ENCODE peak calls at places on chromosomes 7 and 10, in ten cellular contexts. J is GM04503; I is EH; Y is stimulated activated CD4-positive, alpha-beta T cell treated with anti-CD3 and anti-CD28 coated beads, Interleukin-12 subunit alpha, Interleukin-12 subunit beta, amount 100 ng/mL, for 24 hours; L is GM10248; E is NCI-H2029 treated with DMSO at 0.1 percent for 48 hours; P is epithelial cell of esophagus; C is T-helper 2 cell; B is K562; G is DMS153. K is an unnamed sample.
A peak's percentile ranks its signal among the peaks of the same experiment; 100 is the strongest.

GRCh38 chr7:133822816-133823552 is 304.2 kb upstream of the LRGUK start:
- DNase-seq in J (no peak), I (no peak), Y (no peak), L (no peak), E (no peak), P (no peak), C (no peak), B (no peak), G (no peak), K (no peak)

GRCh38 chr10:110772454-110773025 is 99.2 kb upstream of the PDCD4 start:
- DNase-seq in J (no peak), I (no peak), Y (no peak), L (no peak), E (no peak), P (peak; percentile 56), C (no peak), B (no peak), G (no peak), K (no peak)

GRCh38 chr7:73932364-73932763 is 71.4 kb downstream of the TMEM270 start:
- DNase-seq in J (no peak), I (no peak), Y (no peak), L (no peak), E (no peak), P (no peak), C (no peak), B (no peak), G (no peak), K (no peak)

GRCh38 chr7:157495594-157495993 is 158.8 kb downstream of the DNAJB6 start:
- DNase-seq in J (no peak), I (no peak), Y (no peak), L (peak; percentile 75), E (no peak), P (no peak), C (no peak), B (no peak), G (no peak), K (no peak)

GRCh38 chr10:13673165-13673564 is 86.4 kb downstream of the PRPF18 start:
- DNase-seq in J (no peak), I (no peak), Y (no peak), L (no peak), E (no peak), P (no peak), C (no peak), B (no peak), G (no peak), K (peak; percentile 37)

GRCh38 chr10:132840698-132841097 is 54.8 kb upstream of the NKX6-2 start:
- DNase-seq in J (no peak), I (no peak), Y (no peak), L (no peak), E (no peak), P (no peak), C (no peak), B (no peak), G (no peak), K (no peak)

GRCh38 chr10:77637474-77637985 is at the start of gene KCNMA1:
- DNase-seq in J (no peak), I (peak; percentile 64), Y (no peak), L (no peak), E (no peak), P (peak; percentile 37), C (no peak), B (no peak), G (no peak), K (no peak)

GRCh38 chr7:131688738-131689661 is 132.6 kb upstream of the PODXL start:
- DNase-seq in J (no peak), I (peak; percentile 72), Y (peak; percentile 59), L (peak; percentile 87), E (peak; percentile 10), P (peak; percentile 56), C (peak; percentile 35), B (peak; percentile 83), G (peak; percentile 35), K (peak; percentile 87)

GRCh38 chr10:99522511-99523250 is 10.1 kb upstream of the NKX2-3 start:
- DNase-seq in J (no peak), I (no peak), Y (no peak), L (no peak), E (no peak), P (no peak), C (no peak), B (no peak), G (no peak), K (no peak)

GRCh38 chr7:144057954-144058353 is 9.2 kb downstream of the OR2A5 start:
- DNase-seq in J (no peak), I (peak; percentile 24), Y (no peak), L (no peak), E (no peak), P (no peak), C (no peak), B (peak; percentile 26), G (no peak), K (no peak)

GRCh38 chr10:60863796-60864195 is 80.2 kb downstream of the RHOBTB1 start:
- DNase-seq in J (no peak), I (no peak), Y (no peak), L (no peak), E (no peak), P (no peak), C (no peak), B (no peak), G (no peak), K (no peak)

GRCh38 chr7:37420931-37421330 is 27.7 kb downstream of the ELMO1 start:
- DNase-seq in J (no peak), I (no peak), Y (no peak), L (no peak), E (no peak), P (no peak), C (no peak), B (no peak), G (no peak), K (no peak)

GRCh38 chr10:7130191-7130911 is 280.5 kb downstream of the SFMBT2 start:
- DNase-seq in J (no peak), I (no peak), Y (no peak), L (no peak), E (no peak), P (no peak), C (no peak), B (peak; percentile 23), G (no peak), K (no peak)

GRCh38 chr10:131946321-131946751 is 35.4 kb downstream of the BNIP3 start:
- DNase-seq in J (peak; percentile 17), I (peak; percentile 93), Y (no peak), L (no peak), E (no peak), P (peak; percentile 73), C (no peak), B (no peak), G (no peak), K (no peak)

GRCh38 chr7:38229386-38229785 is 44.0 kb downstream of the TARP start:
- DNase-seq in J (peak; percentile 22), I (peak; percentile 57), Y (no peak), L (no peak), E (no peak), P (peak; percentile 4), C (no peak), B (no peak), G (no peak), K (no peak)

GRCh38 chr10:67550838-67551402 is 145.1 kb downstream of the CTNNA3 start:
- DNase-seq in J (no peak), I (no peak), Y (no peak), L (no peak), E (no peak), P (no peak), C (no peak), B (no peak), G (no peak), K (no peak)

GRCh38 chr7:81460228-81460627 is 309.6 kb downstream of the HGF start:
- DNase-seq in J (no peak), I (no peak), Y (no peak), L (no peak), E (no peak), P (no peak), C (no peak), B (no peak), G (no peak), K (no peak)

GRCh38 chr7:11807000-11807399 is 25.0 kb downstream of the THSD7A start:
- DNase-seq in J (no peak), I (no peak), Y (no peak), L (no peak), E (no peak), P (no peak), C (no peak), B (no peak), G (no peak), K (no peak)

GRCh38 chr7:45185028-45185863 is 27.7 kb downstream of the RAMP3 start:
- DNase-seq in J (no peak), I (no peak), Y (no peak), L (no peak), E (no peak), P (no peak), C (no peak), B (no peak), G (no peak), K (no peak)

GRCh38 chr10:103451871-103452713 is at the start of gene CALHM2:
- DNase-seq in J (no peak), I (peak; percentile 74), Y (peak; percentile 61), L (peak; percentile 89), E (no peak), P (peak; percentile 54), C (peak; percentile 50), B (no peak), G (peak; percentile 56), K (no peak)

GRCh38 chr10:119677126-119677525 is 25.9 kb downstream of the BAG3 start:
- DNase-seq in J (no peak), I (peak; percentile 78), Y (no peak), L (no peak), E (no peak), P (no peak), C (no peak), B (no peak), G (no peak), K (no peak)

GRCh38 chr10:209357-209756 is 74.1 kb downstream of the ZMYND11 start:
- DNase-seq in J (no peak), I (peak; percentile 34), Y (no peak), L (no peak), E (no peak), P (peak; percentile 29), C (no peak), B (no peak), G (no peak), K (no peak)